ENCODE peak calls at places on chromosomes 7 and 10, in ten cellular contexts. H, Y, C, T, X, F, B, P, M and E are unnamed samples.

GRCh38 chr7:130444230-130444629 is 3.4 kb upstream of the CEP41 start:
- DNase-seq in H (no peak), B (no peak), C (no peak), T (no peak), X (no peak), M (no peak), F (peak; percentile 63), P (no peak), Y (no peak), E (no peak)

GRCh38 chr10:110822708-110823291 is 48.9 kb upstream of the PDCD4 start:
- DNase-seq in M (no peak), F (no peak), T (no peak), C (no peak), B (no peak), Y (no peak), H (peak; percentile 68), P (no peak), X (no peak), E (no peak)

GRCh38 chr7:11341285-11341944 is 367.7 kb downstream of the PHF14 start:
- DNase-seq in H (no peak), P (no peak), M (no peak), C (no peak), F (no peak), Y (no peak), X (no peak), T (no peak), B (no peak), E (peak; percentile 28)

GRCh38 chr10:125213541-125214282 is 53.3 kb upstream of the CTBP2 start:
- DNase-seq in T (no peak), X (no peak), H (no peak), P (no peak), F (no peak), Y (no peak), B (no peak), M (no peak), C (no peak), E (no peak)

GRCh38 chr7:90178166-90178565 is 23.9 kb downstream of the STEAP1 start:
- DNase-seq in P (no peak), F (no peak), X (no peak), Y (no peak), M (no peak), H (no peak), B (no peak), T (no peak), C (no peak), E (no peak)

GRCh38 chr10:69789164-69789576 is 12.5 kb upstream of the COL13A1 start:
- DNase-seq in H (no peak), Y (no peak), P (no peak), F (no peak), T (peak; percentile 80), B (no peak), M (no peak), X (no peak), C (no peak), E (peak; percentile 32)

GRCh38 chr10:120480065-120480600 is 23.1 kb downstream of the PLPP4 start:
- DNase-seq in C (no peak), M (no peak), Y (no peak), P (no peak), F (no peak), H (no peak), X (no peak), B (no peak), T (no peak), E (no peak)

GRCh38 chr7:95840953-95841950 is 68.9 kb downstream of the DYNC1I1 start:
- DNase-seq in T (peak; percentile 37), Y (no peak), X (no peak), C (peak; percentile 35), P (no peak), B (no peak), H (no peak), F (no peak), M (no peak), E (peak; percentile 55)

GRCh38 chr7:17523813-17524741 is 225.6 kb downstream of the AHR start:
- DNase-seq in X (no peak), C (no peak), H (no peak), B (peak; percentile 89), P (no peak), M (no peak), T (no peak), Y (no peak), F (peak; percentile 63), E (peak; percentile 18)

GRCh38 chr7:17524746-17525145 is 226.3 kb downstream of the AHR start:
- DNase-seq in P (no peak), B (no peak), T (no peak), H (no peak), C (no peak), Y (no peak), X (no peak), M (no peak), F (peak; percentile 65), E (no peak)

GRCh38 chr7:17520941-17521340 is 222.5 kb downstream of the AHR start:
- DNase-seq in X (no peak), Y (no peak), P (no peak), F (peak; percentile 49), B (no peak), M (no peak), T (no peak), C (no peak), H (no peak), E (no peak)

GRCh38 chr7:17516768-17517167 is 218.3 kb downstream of the AHR start:
- DNase-seq in F (peak; percentile 75), H (no peak), Y (no peak), C (no peak), P (no peak), X (no peak), M (no peak), T (no peak), B (no peak), E (no peak)

GRCh38 chr7:17521437-17521836 is 223.0 kb downstream of the AHR start:
- DNase-seq in B (no peak), C (no peak), H (no peak), P (peak; percentile 11), M (no peak), T (no peak), Y (no peak), X (no peak), F (peak; percentile 84), E (peak; percentile 46)
- TF ChIP-seq POLR2A in B (no peak), C (no peak), H (no peak), P (no peak), M (no peak), T (no peak), Y (no peak), X (no peak), F (no peak), E (no peak)

GRCh38 chr10:4825868-4826787 is at the start of gene AKR1E2:
- DNase-seq in P (no peak), H (peak; percentile 97), Y (peak; percentile 76), C (peak; percentile 98), F (peak; percentile 79), T (peak; percentile 87), M (peak; percentile 40), X (peak; percentile 18), B (peak; percentile 77), E (peak; percentile 71)
- TF ChIP-seq POLR2A in P (no peak), H (no peak), Y (no peak), C (peak; percentile 77), F (no peak), T (peak; percentile 79), M (no peak), X (no peak), B (peak; percentile 26), E (no peak)

DNA sequence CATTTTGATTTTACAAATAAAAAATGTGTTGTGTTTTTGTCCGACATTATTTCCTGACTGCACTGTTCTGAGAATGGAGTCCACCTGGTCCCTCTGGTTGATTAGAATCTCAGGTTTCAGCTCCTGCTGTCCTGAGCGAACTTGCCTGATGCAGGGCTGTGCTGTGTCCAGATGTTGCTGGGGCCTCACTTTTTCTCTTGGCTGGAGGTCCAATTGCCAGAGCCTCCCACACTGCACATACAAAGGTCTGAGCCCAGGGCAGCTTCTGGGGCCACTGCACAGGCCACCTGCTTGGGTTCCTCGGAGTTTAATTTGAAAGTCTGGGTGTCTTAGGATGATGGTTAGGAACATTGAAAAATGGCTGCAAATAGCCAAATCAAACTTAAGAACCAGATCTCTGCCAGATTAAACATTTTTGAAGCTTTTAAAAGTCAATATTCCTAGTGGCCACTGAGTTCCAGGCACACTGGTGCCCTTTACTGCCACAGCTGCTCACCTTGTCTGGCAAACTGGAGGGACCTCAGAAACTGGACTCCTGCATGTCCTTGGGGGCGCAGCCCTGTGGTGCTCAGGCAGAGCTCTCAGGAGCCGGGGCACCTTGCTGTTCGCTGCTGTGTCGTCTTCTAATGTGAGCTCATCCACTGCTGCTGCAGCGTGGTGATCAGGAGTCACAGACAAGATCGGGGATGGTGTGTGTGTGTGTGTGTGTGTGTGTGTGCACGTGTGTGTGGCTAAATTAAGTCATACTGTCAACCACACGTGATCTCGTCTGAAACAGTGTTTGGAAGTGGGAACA is 75.0 kb downstream of the WDR37 start:
- DNase-seq in M (no peak), F (no peak), T (no peak), B (no peak), P (no peak), H (no peak), C (no peak), X (no peak), Y (no peak), E (no peak)
- TF ChIP-seq POLR2A in M (no peak), F (no peak), T (no peak), B (no peak), P (no peak), H (no peak), C (no peak), X (no peak), Y (no peak), E (no peak)

GRCh38 chr10:30182191-30183075 is 123.0 kb upstream of the JCAD start:
- DNase-seq in T (no peak), P (peak; percentile 75), F (peak; percentile 90), H (no peak), C (peak; percentile 80), M (no peak), X (no peak), Y (no peak), B (no peak), E (no peak)

GRCh38 chr10:30176776-30177533 is 117.6 kb upstream of the JCAD start:
- DNase-seq in C (no peak), X (no peak), B (no peak), T (no peak), F (peak; percentile 50), P (no peak), H (no peak), Y (no peak), M (no peak), E (no peak)

GRCh38 chr10:30183076-30183402 is 123.7 kb upstream of the JCAD start:
- DNase-seq in F (no peak), P (no peak), T (no peak), H (no peak), C (no peak), M (no peak), Y (no peak), X (no peak), B (no peak), E (no peak)

GRCh38 chr10:30176182-30176581 is 116.8 kb upstream of the JCAD start:
- DNase-seq in P (no peak), Y (no peak), M (no peak), C (no peak), X (no peak), F (peak; percentile 83), H (no peak), B (no peak), T (no peak), E (no peak)

DNA sequence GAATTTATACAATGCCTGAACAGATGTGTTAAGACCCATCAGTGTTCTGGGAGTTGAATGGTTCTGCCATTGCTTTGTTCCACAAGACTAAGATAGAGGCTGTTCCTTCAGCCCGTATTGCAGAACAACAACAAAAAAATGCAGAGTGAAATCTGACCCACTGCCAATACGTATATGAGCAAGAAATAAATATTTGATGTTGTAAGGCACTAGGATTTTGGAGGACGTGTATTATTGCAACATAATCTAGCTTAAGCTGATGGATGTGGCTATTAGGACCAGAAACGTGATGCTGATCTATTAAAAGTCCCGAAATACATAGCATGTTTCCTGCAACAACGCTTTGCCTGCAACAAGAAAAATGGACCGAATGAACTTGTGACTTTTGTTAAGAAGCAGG is 119.2 kb upstream of the JCAD start:
- DNase-seq in F (peak; percentile 91), H (no peak), X (no peak), B (no peak), C (no peak), P (no peak), Y (no peak), M (no peak), T (no peak), E (no peak)
- TF ChIP-seq POLR2A in F (no peak), H (no peak), X (no peak), B (no peak), C (no peak), P (no peak), Y (no peak), M (no peak), T (no peak), E (no peak)